ENCODE peak calls at places on chromosomes 13 and 19, in six cellular contexts. K is H7; A is left kidney; D is NCI-H2081; V is stimulated activated CD4-positive, alpha-beta T cell treated with anti-CD3 and anti-CD28 coated beads, Interleukin-4, amount 100 ng/mL, for 1 hour; I is germinal center. Z is an unnamed sample.

GRCh38 chr13:95497307-95497943 is 55.1 kb upstream of the CLDN10 start:
- DNase-seq in K (no peak), A (no peak), D (no peak), V (no peak), I (no peak), Z (no peak)

GRCh38 chr19:48341006-48341405 is 15.7 kb downstream of the EMP3 start:
- DNase-seq in K (no peak), A (no peak), D (peak; percentile 83), V (no peak), I (no peak), Z (no peak)

GRCh38 chr19:41696402-41697197 is 8.5 kb upstream of the CEACAM7 start:
- DNase-seq in K (no peak), A (peak; percentile 74), D (no peak), V (no peak), I (no peak), Z (no peak)

GRCh38 chr13:50712469-50712868 is 131.0 kb downstream of the DLEU7 start:
- DNase-seq in K (no peak), A (no peak), D (no peak), V (no peak), I (no peak), Z (no peak)

GRCh38 chr13:91375119-91375729 is 23.2 kb upstream of the GPC5 start:
- DNase-seq in K (peak; percentile 14), A (peak; percentile 24), D (no peak), V (no peak), I (peak; percentile 73), Z (no peak)

GRCh38 chr19:48636859-48637448 is at the start of gene DBP:
- DNase-seq in K (peak; percentile 78), A (peak; percentile 81), D (no peak), V (no peak), I (no peak), Z (no peak)

GRCh38 chr19:35718345-35719041 is 690 bp downstream of the KMT2B start:
- DNase-seq in K (peak; percentile 79), A (peak; percentile 54), D (no peak), V (peak; percentile 65), I (peak; percentile 51), Z (no peak)

GRCh38 chr13:109454167-109454917 is 332.0 kb downstream of the IRS2 start:
- DNase-seq in K (no peak), A (no peak), D (no peak), V (no peak), I (no peak), Z (no peak)

GRCh38 chr13:90352763-90353162 is 994.7 kb upstream of the MIR17HG start:
- DNase-seq in K (peak; percentile 11), A (no peak), D (no peak), V (no peak), I (no peak), Z (no peak)

GRCh38 chr13:98406475-98406874 is 170.4 kb downstream of the STK24 start:
- DNase-seq in K (no peak), A (peak; percentile 47), D (no peak), V (no peak), I (no peak), Z (no peak)

GRCh38 chr19:31096047-31096446 is 253.2 kb downstream of the TSHZ3 start:
- DNase-seq in K (peak; percentile 47), A (peak; percentile 40), D (no peak), V (no peak), I (no peak), Z (no peak)